ENCODE peak calls at places on chromosomes 16 and 17, in nine cellular contexts. C is thoracic aorta, G is foreskin keratinocyte, S is MCF 10A, H is cardiac fibroblast, P is prostate gland, Q is HFFc6, O is sigmoid colon, I is omental fat pad. R is an unnamed sample.

GRCh38 chr17:4334776-4335175 is 31.7 kb downstream of the UBE2G1 start:
- DNase-seq in C (no peak), G (no peak), S (no peak), H (no peak), P (no peak), Q (no peak), O (no peak), I (no peak), R (no peak)

GRCh38 chr17:58047751-58048150 is 35.5 kb upstream of the DYNLL2 start:
- DNase-seq in C (no peak), G (no peak), S (no peak), H (no peak), P (no peak), Q (no peak), O (no peak), I (no peak), R (no peak)

GRCh38 chr16:57592591-57593003 is 35.8 kb upstream of the ADGRG1 start:
- DNase-seq in C (no peak), G (no peak), S (no peak), H (no peak), P (no peak), Q (no peak), O (no peak), I (no peak), R (no peak)

GRCh38 chr17:72725432-72726068 is 366.9 kb downstream of the SLC39A11 start:
- DNase-seq in C (no peak), G (peak), S (peak), H (peak), P (peak), Q (peak), O (no peak), I (no peak), R (peak)

GRCh38 chr17:75093543-75094158 is 5.9 kb downstream of the SLC16A5 start:
- DNase-seq in C (no peak), G (no peak), S (peak), H (no peak), P (no peak), Q (no peak), O (no peak), I (no peak), R (no peak)

GRCh38 chr17:76547183-76547641 is 7.4 kb downstream of the PRCD start:
- DNase-seq in C (no peak), G (peak), S (peak), H (peak), P (peak), Q (peak), O (no peak), I (no peak), R (peak)

GRCh38 chr17:44522883-44523671 is 19.9 kb upstream of the GPATCH8 start:
- DNase-seq in C (no peak), G (no peak), S (peak), H (peak), P (peak), Q (peak), O (peak), I (peak), R (peak)

GRCh38 chr16:3171181-3171854 is 16.7 kb upstream of the OR1F1 start:
- DNase-seq in C (no peak), G (no peak), S (no peak), H (no peak), P (no peak), Q (no peak), O (peak), I (no peak), R (peak)

GRCh38 chr17:65750678-65751077 is 189.2 kb upstream of the AXIN2 start:
- DNase-seq in C (no peak), G (peak), S (peak), H (peak), P (peak), Q (peak), O (peak), I (no peak), R (peak)

GRCh38 chr17:1714980-1715802 is 5.0 kb upstream of the TLCD2 start:
- DNase-seq in C (peak), G (peak), S (peak), H (peak), P (peak), Q (peak), O (peak), I (peak), R (peak)

GRCh38 chr17:11492511-11492910 is 105.8 kb upstream of the DNAH9 start:
- DNase-seq in C (no peak), G (no peak), S (no peak), H (no peak), P (no peak), Q (no peak), O (no peak), I (no peak), R (no peak)

GRCh38 chr17:59890720-59891119 is 2.0 kb downstream of the TUBD1 start:
- DNase-seq in C (no peak), G (peak), S (peak), H (peak), P (no peak), Q (peak), O (no peak), I (no peak), R (peak)

GRCh38 chr17:1182831-1183578 is 3.2 kb upstream of the ABR start:
- DNase-seq in C (no peak), G (no peak), S (no peak), H (no peak), P (no peak), Q (no peak), O (no peak), I (no peak), R (no peak)

GRCh38 chr17:71522383-71522782 is 598.4 kb upstream of the SOX9 start:
- DNase-seq in C (no peak), G (peak), S (no peak), H (no peak), P (no peak), Q (peak), O (no peak), I (no peak), R (no peak)

GRCh38 chr16:16157166-16157565 is 66.1 kb downstream of the ABCC6 start:
- DNase-seq in C (no peak), G (no peak), S (no peak), H (no peak), P (no peak), Q (no peak), O (no peak), I (no peak), R (no peak)

GRCh38 chr17:81890447-81891302 is 711 bp downstream of the ALYREF start:
- DNase-seq in C (no peak), G (no peak), S (no peak), H (no peak), P (no peak), Q (no peak), O (peak), I (no peak), R (no peak)

GRCh38 chr16:11121909-11122692 is 133.9 kb downstream of the SOCS1 start:
- DNase-seq in C (no peak), G (no peak), S (no peak), H (no peak), P (no peak), Q (no peak), O (no peak), I (no peak), R (no peak)

GRCh38 chr17:42274812-42275526 is 1.2 kb downstream of the STAT5B start:
- DNase-seq in C (no peak), G (no peak), S (no peak), H (no peak), P (no peak), Q (peak), O (peak), I (no peak), R (no peak)

GRCh38 chr17:42277342-42277712 is 1.1 kb upstream of the STAT5B start:
- DNase-seq in C (no peak), G (no peak), S (no peak), H (no peak), P (no peak), Q (no peak), O (no peak), I (no peak), R (no peak)

GRCh38 chr17:42275527-42276358 is 448 bp downstream of the STAT5B start:
- DNase-seq in C (no peak), G (no peak), S (no peak), H (peak), P (no peak), Q (no peak), O (peak), I (no peak), R (no peak)

GRCh38 chr17:42276359-42276608 is at the start of gene STAT5B:
- DNase-seq in C (no peak), G (no peak), S (peak), H (peak), P (peak), Q (no peak), O (peak), I (no peak), R (peak)

DNA sequence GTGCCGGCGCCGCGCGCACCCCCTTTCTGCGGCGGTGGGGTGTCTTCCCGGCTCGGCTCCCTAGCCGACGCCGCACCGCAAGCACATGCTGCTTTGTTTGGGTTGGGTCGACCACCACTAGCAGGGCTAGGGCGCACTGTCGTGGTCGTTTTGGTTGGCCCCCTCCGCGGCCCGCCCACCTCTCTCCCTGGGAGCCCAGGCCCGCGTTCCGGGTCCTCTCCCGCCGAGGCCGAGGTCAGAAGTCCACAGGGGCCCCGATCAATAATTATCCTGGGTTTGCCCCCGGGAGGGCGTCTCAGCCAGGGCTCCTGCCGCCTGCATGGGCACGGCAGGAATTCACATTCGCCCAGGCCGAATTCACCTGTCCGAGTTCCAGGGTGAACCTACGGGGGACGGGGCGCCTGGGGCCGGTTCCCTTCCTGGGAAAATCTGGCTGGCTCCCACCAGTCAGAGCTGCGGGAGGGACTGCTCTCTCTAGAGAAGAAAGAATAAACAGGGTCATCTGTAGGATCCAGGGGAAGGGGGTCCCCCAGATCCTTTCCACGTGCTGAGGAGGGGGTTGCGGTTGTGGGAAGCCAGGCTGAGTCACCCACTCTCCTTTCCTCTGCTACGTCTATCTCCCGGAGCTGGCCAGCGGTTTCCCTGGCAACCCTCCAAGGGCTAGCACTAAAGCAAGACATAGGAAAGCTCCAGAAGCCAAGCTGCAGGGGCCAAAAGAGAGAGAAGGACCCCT is 584 bp upstream of the STAT5B start:
- DNase-seq in C (peak), G (peak), S (peak), H (peak), P (no peak), Q (peak), O (peak), I (peak), R (peak)
- TF ChIP-seq CTCF in C (no peak), G (no peak), S (no peak), H (no peak), P (no peak), Q (peak), O (no peak), I (no peak), R (no peak)

GRCh38 chr16:74931445-74931844 is 53.5 kb downstream of the WDR59 start:
- DNase-seq in C (no peak), G (no peak), S (no peak), H (no peak), P (no peak), Q (no peak), O (no peak), I (no peak), R (no peak)

GRCh38 chr16:74939688-74940087 is 45.2 kb downstream of the WDR59 start:
- DNase-seq in C (no peak), G (no peak), S (no peak), H (no peak), P (no peak), Q (no peak), O (no peak), I (no peak), R (no peak)

GRCh38 chr16:74936902-74937560 is 47.9 kb downstream of the WDR59 start:
- DNase-seq in C (no peak), G (no peak), S (peak), H (peak), P (no peak), Q (peak), O (no peak), I (no peak), R (no peak)
- TF ChIP-seq CTCF in C (no peak), G (no peak), S (no peak), H (no peak), P (no peak), Q (peak), O (no peak), I (no peak), R (no peak)

GRCh38 chr17:7326186-7326585 is 2.9 kb downstream of the NEURL4 start:
- DNase-seq in C (no peak), G (no peak), S (no peak), H (no peak), P (no peak), Q (no peak), O (no peak), I (no peak), R (no peak)

GRCh38 chr17:7322520-7323194 is 6.5 kb downstream of the NEURL4 start:
- DNase-seq in C (no peak), G (no peak), S (no peak), H (no peak), P (no peak), Q (no peak), O (peak), I (no peak), R (no peak)

GRCh38 chr17:7323731-7324437 is 5.3 kb downstream of the NEURL4 start:
- DNase-seq in C (no peak), G (peak), S (peak), H (peak), P (peak), Q (peak), O (peak), I (no peak), R (peak)

GRCh38 chr17:7325031-7325528 is 4.1 kb downstream of the NEURL4 start:
- DNase-seq in C (no peak), G (no peak), S (no peak), H (no peak), P (no peak), Q (no peak), O (no peak), I (no peak), R (no peak)

GRCh38 chr17:7324438-7324779 is 4.7 kb downstream of the NEURL4 start:
- DNase-seq in C (no peak), G (no peak), S (no peak), H (no peak), P (no peak), Q (no peak), O (no peak), I (no peak), R (no peak)
- TF ChIP-seq CTCF in C (no peak), G (no peak), S (no peak), H (no peak), P (no peak), Q (peak), O (no peak), I (no peak), R (no peak)

GRCh38 chr16:48317614-48318013 is 67.6 kb downstream of the SIAH1 start:
- DNase-seq in C (no peak), G (peak), S (peak), H (peak), P (no peak), Q (peak), O (no peak), I (no peak), R (peak)
- TF ChIP-seq CTCF in C (no peak), G (peak), S (no peak), H (no peak), P (no peak), Q (peak), O (no peak), I (no peak), R (no peak)